ENCODE peak calls at places on chromosomes 11 and 22, in six cellular contexts. One of them, this sample, is unnamed.

GRCh38 chr11:503179-503981 is 3.7 kb downstream of the RNH1 start:
- DNase-seq in fibroblast of pulmonary artery: peak; percentile 76
- DNase-seq in kidney epithelial cell: no peak
- DNase-seq in IMR-90: peak; percentile 19
- DNase-seq in cardiac muscle cell: no peak
- DNase-seq in heart left ventricle: no peak
- DNase-seq in this sample: no peak

GRCh38 chr11:125138966-125139365 is 25.6 kb upstream of the PKNOX2 start:
- DNase-seq in kidney epithelial cell: no peak
- DNase-seq in cardiac muscle cell: no peak
- DNase-seq in heart left ventricle: no peak
- DNase-seq in fibroblast of pulmonary artery: no peak
- DNase-seq in IMR-90: no peak
- DNase-seq in this sample: no peak

GRCh38 chr11:102751673-102752072 is 26.9 kb upstream of the MMP8 start:
- DNase-seq in fibroblast of pulmonary artery: no peak
- DNase-seq in cardiac muscle cell: no peak
- DNase-seq in IMR-90: no peak
- DNase-seq in kidney epithelial cell: no peak
- DNase-seq in heart left ventricle: no peak
- DNase-seq in this sample: no peak

GRCh38 chr11:67204837-67205236 is 61.4 kb upstream of the GRK2 start:
- DNase-seq in fibroblast of pulmonary artery: no peak
- DNase-seq in IMR-90: no peak
- DNase-seq in cardiac muscle cell: no peak
- DNase-seq in kidney epithelial cell: no peak
- DNase-seq in heart left ventricle: no peak
- DNase-seq in this sample: no peak

GRCh38 chr11:21933095-21933494 is 259.8 kb upstream of the ANO5 start:
- DNase-seq in cardiac muscle cell: no peak
- DNase-seq in IMR-90: no peak
- DNase-seq in heart left ventricle: no peak
- DNase-seq in kidney epithelial cell: no peak
- DNase-seq in fibroblast of pulmonary artery: no peak
- DNase-seq in this sample: no peak

GRCh38 chr22:40960137-40960536 is 9.0 kb downstream of the RBX1 start:
- DNase-seq in IMR-90: no peak
- DNase-seq in fibroblast of pulmonary artery: no peak
- DNase-seq in cardiac muscle cell: no peak
- DNase-seq in kidney epithelial cell: no peak
- DNase-seq in heart left ventricle: no peak
- DNase-seq in this sample: no peak

GRCh38 chr22:43288807-43289417 is 54.3 kb downstream of the SCUBE1 start:
- DNase-seq in heart left ventricle: no peak
- DNase-seq in fibroblast of pulmonary artery: no peak
- DNase-seq in cardiac muscle cell: no peak
- DNase-seq in kidney epithelial cell: no peak
- DNase-seq in IMR-90: no peak
- DNase-seq in this sample: no peak

GRCh38 chr22:24994070-24994763 is 41.7 kb downstream of the KIAA1671 start:
- DNase-seq in cardiac muscle cell: peak; percentile 41
- DNase-seq in IMR-90: no peak
- DNase-seq in heart left ventricle: no peak
- DNase-seq in fibroblast of pulmonary artery: no peak
- DNase-seq in kidney epithelial cell: no peak
- DNase-seq in this sample: no peak

GRCh38 chr22:38236786-38237185 is 35.0 kb downstream of the MAFF start:
- DNase-seq in fibroblast of pulmonary artery: no peak
- DNase-seq in cardiac muscle cell: no peak
- DNase-seq in IMR-90: no peak
- DNase-seq in heart left ventricle: no peak
- DNase-seq in kidney epithelial cell: no peak
- DNase-seq in this sample: no peak

GRCh38 chr11:47285969-47286770 is 16.2 kb downstream of the MADD start:
- DNase-seq in fibroblast of pulmonary artery: no peak
- DNase-seq in heart left ventricle: no peak
- DNase-seq in IMR-90: no peak
- DNase-seq in kidney epithelial cell: no peak
- DNase-seq in cardiac muscle cell: no peak
- DNase-seq in this sample: no peak

GRCh38 chr22:38144025-38144405 is 33.5 kb upstream of the BAIAP2L2 start:
- DNase-seq in IMR-90: no peak
- DNase-seq in cardiac muscle cell: no peak
- DNase-seq in fibroblast of pulmonary artery: no peak
- DNase-seq in heart left ventricle: no peak
- DNase-seq in kidney epithelial cell: no peak
- DNase-seq in this sample: no peak

GRCh38 chr11:134044514-134045284 is 24.2 kb upstream of the JAM3 start:
- DNase-seq in fibroblast of pulmonary artery: no peak
- DNase-seq in IMR-90: no peak
- DNase-seq in heart left ventricle: no peak
- DNase-seq in kidney epithelial cell: no peak
- DNase-seq in cardiac muscle cell: no peak
- DNase-seq in this sample: no peak

GRCh38 chr22:39080993-39081513 is 4.0 kb downstream of the APOBEC3G start:
- DNase-seq in kidney epithelial cell: no peak
- DNase-seq in heart left ventricle: no peak
- DNase-seq in cardiac muscle cell: no peak
- DNase-seq in IMR-90: no peak
- DNase-seq in fibroblast of pulmonary artery: no peak
- DNase-seq in this sample: no peak

GRCh38 chr11:72641900-72642814 is 32.1 kb downstream of the PDE2A start:
- DNase-seq in heart left ventricle: peak; percentile 50
- DNase-seq in fibroblast of pulmonary artery: no peak
- DNase-seq in kidney epithelial cell: no peak
- DNase-seq in IMR-90: no peak
- DNase-seq in cardiac muscle cell: peak; percentile 57
- DNase-seq in this sample: no peak

GRCh38 chr11:108926522-108927380 is 261.9 kb downstream of the DDX10 start:
- DNase-seq in cardiac muscle cell: no peak
- DNase-seq in heart left ventricle: no peak
- DNase-seq in kidney epithelial cell: no peak
- DNase-seq in fibroblast of pulmonary artery: no peak
- DNase-seq in IMR-90: no peak
- DNase-seq in this sample: no peak

GRCh38 chr11:74648894-74649293 is 56.5 kb downstream of the POLD3 start:
- DNase-seq in kidney epithelial cell: no peak
- DNase-seq in IMR-90: peak; percentile 97
- DNase-seq in fibroblast of pulmonary artery: no peak
- DNase-seq in heart left ventricle: no peak
- DNase-seq in cardiac muscle cell: no peak
- DNase-seq in this sample: no peak
- H3K4me3 ChIP-seq in kidney epithelial cell: no peak overlapping the region
- H3K4me3 ChIP-seq in IMR-90: no peak overlapping the region
- H3K4me3 ChIP-seq in fibroblast of pulmonary artery: no peak overlapping the region
- H3K4me3 ChIP-seq in heart left ventricle: no peak overlapping the region
- H3K4me3 ChIP-seq in cardiac muscle cell: no peak overlapping the region
- H3K4me3 ChIP-seq in this sample: no peak overlapping the region

GRCh38 chr22:48920776-48921241 is 906.9 kb downstream of the BRD1 start:
- DNase-seq in fibroblast of pulmonary artery: no peak
- DNase-seq in heart left ventricle: no peak
- DNase-seq in cardiac muscle cell: no peak
- DNase-seq in IMR-90: no peak
- DNase-seq in kidney epithelial cell: no peak
- DNase-seq in this sample: no peak

GRCh38 chr22:48919187-48919590 is 908.5 kb downstream of the BRD1 start:
- DNase-seq in IMR-90: no peak
- DNase-seq in fibroblast of pulmonary artery: no peak
- DNase-seq in cardiac muscle cell: no peak
- DNase-seq in kidney epithelial cell: no peak
- DNase-seq in heart left ventricle: no peak
- DNase-seq in this sample: no peak

GRCh38 chr22:48921411-48921903 is 906.2 kb downstream of the BRD1 start:
- DNase-seq in fibroblast of pulmonary artery: no peak
- DNase-seq in heart left ventricle: no peak
- DNase-seq in kidney epithelial cell: no peak
- DNase-seq in cardiac muscle cell: no peak
- DNase-seq in IMR-90: no peak
- DNase-seq in this sample: no peak

GRCh38 chr22:48919851-48920589 is 907.7 kb downstream of the BRD1 start:
- DNase-seq in IMR-90: no peak
- DNase-seq in heart left ventricle: no peak
- DNase-seq in kidney epithelial cell: no peak
- DNase-seq in fibroblast of pulmonary artery: no peak
- DNase-seq in cardiac muscle cell: no peak
- DNase-seq in this sample: no peak

DNA sequence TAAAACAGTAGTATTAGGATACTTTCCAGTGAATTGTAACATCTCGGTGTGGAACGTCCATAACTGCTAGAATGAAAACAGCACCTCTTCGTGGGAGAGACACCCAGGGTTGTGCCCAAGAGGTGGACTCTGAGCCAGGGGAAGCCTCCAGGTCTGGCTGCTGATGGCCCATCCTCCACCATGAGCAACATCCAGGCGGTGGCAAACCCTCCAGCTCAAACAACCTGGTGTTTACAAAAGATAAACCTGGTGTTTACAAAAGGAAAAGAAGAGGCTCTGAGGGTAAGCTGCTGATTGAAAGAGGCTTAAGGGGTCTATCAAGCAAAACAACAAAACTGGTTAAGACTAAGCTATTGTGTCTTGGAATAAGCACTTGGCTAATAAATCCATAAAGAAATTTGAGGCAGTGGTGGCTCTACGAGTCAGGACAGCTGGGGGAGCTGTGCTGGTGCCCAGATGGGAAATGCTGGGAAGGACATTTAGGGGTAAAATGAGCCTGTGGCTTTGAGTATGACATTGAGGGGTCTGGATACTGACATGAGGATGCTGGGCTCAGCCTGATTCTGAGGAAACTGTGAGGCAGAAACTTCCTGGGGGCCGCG is 909.0 kb downstream of the BRD1 start:
- DNase-seq in cardiac muscle cell: no peak
- DNase-seq in heart left ventricle: no peak
- DNase-seq in IMR-90: no peak
- DNase-seq in fibroblast of pulmonary artery: no peak
- DNase-seq in kidney epithelial cell: no peak
- DNase-seq in this sample: no peak
- TF ChIP-seq CTCF in cardiac muscle cell: no peak
- TF ChIP-seq CTCF in heart left ventricle: no peak
- TF ChIP-seq CTCF in IMR-90: no peak
- TF ChIP-seq CTCF in fibroblast of pulmonary artery: no peak
- TF ChIP-seq CTCF in kidney epithelial cell: no peak
- TF ChIP-seq CTCF in this sample: no peak

GRCh38 chr11:19744130-19744529 is 31.5 kb downstream of the NAV2 start:
- DNase-seq in fibroblast of pulmonary artery: no peak
- DNase-seq in IMR-90: no peak
- DNase-seq in kidney epithelial cell: no peak
- DNase-seq in heart left ventricle: no peak
- DNase-seq in cardiac muscle cell: no peak
- DNase-seq in this sample: no peak
- H3K4me3 ChIP-seq in fibroblast of pulmonary artery: no peak overlapping the region
- H3K4me3 ChIP-seq in IMR-90: no peak overlapping the region
- H3K4me3 ChIP-seq in kidney epithelial cell: no peak overlapping the region
- H3K4me3 ChIP-seq in heart left ventricle: no peak overlapping the region
- H3K4me3 ChIP-seq in cardiac muscle cell: no peak overlapping the region
- H3K4me3 ChIP-seq in this sample: no peak overlapping the region

GRCh38 chr11:99687320-99687719 is 666.6 kb downstream of the CNTN5 start:
- DNase-seq in cardiac muscle cell: no peak
- DNase-seq in IMR-90: no peak
- DNase-seq in fibroblast of pulmonary artery: peak; percentile 10
- DNase-seq in kidney epithelial cell: no peak
- DNase-seq in heart left ventricle: no peak
- DNase-seq in this sample: no peak
- TF ChIP-seq CTCF in cardiac muscle cell: no peak
- TF ChIP-seq CTCF in IMR-90: peak; percentile 25
- TF ChIP-seq CTCF in fibroblast of pulmonary artery: no peak
- TF ChIP-seq CTCF in kidney epithelial cell: no peak
- TF ChIP-seq CTCF in heart left ventricle: no peak
- TF ChIP-seq CTCF in this sample: peak; percentile 25

GRCh38 chr11:13349581-13349980 is 72.0 kb downstream of the BMAL1 start:
- DNase-seq in kidney epithelial cell: no peak
- DNase-seq in fibroblast of pulmonary artery: no peak
- DNase-seq in cardiac muscle cell: no peak
- DNase-seq in IMR-90: no peak
- DNase-seq in heart left ventricle: no peak
- DNase-seq in this sample: no peak
- H3K4me3 ChIP-seq in kidney epithelial cell: no peak overlapping the region
- H3K4me3 ChIP-seq in fibroblast of pulmonary artery: no peak overlapping the region
- H3K4me3 ChIP-seq in cardiac muscle cell: no peak overlapping the region
- H3K4me3 ChIP-seq in IMR-90: no peak overlapping the region
- H3K4me3 ChIP-seq in heart left ventricle: no peak overlapping the region
- H3K4me3 ChIP-seq in this sample: no peak overlapping the region

DNA sequence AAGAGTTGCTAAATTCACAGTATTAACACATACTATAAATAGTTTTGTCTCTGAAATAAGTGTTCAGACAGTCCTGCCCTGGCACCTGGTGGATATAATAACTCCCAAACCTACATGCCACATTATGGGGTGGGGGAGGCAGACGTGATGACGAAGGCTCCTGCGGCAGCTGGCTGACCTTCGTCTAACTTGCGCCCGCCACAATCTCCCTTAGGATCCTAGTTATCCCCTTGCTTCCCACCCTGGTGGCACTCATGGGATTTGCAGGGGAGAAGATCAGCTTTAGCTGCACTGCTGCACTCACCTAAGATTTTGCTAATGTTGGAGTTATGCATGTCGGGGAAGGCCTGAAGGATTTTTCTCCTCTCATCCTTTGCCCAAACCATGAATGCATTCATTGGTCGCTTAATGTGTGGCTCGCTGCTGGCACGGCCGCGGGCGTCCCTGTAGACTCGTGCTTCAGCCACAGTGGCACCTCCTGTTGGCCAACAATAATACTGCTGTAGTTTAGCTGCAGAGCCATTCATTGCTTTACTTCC is 367.6 kb downstream of the SOX6 start:
- DNase-seq in IMR-90: no peak
- DNase-seq in fibroblast of pulmonary artery: no peak
- DNase-seq in kidney epithelial cell: no peak
- DNase-seq in cardiac muscle cell: peak; percentile 55
- DNase-seq in heart left ventricle: no peak
- DNase-seq in this sample: no peak
- TF ChIP-seq CTCF in IMR-90: no peak
- TF ChIP-seq CTCF in fibroblast of pulmonary artery: no peak
- TF ChIP-seq CTCF in kidney epithelial cell: no peak
- TF ChIP-seq CTCF in cardiac muscle cell: peak; percentile 34
- TF ChIP-seq CTCF in heart left ventricle: peak; percentile 37
- TF ChIP-seq CTCF in this sample: peak; percentile 22

DNA sequence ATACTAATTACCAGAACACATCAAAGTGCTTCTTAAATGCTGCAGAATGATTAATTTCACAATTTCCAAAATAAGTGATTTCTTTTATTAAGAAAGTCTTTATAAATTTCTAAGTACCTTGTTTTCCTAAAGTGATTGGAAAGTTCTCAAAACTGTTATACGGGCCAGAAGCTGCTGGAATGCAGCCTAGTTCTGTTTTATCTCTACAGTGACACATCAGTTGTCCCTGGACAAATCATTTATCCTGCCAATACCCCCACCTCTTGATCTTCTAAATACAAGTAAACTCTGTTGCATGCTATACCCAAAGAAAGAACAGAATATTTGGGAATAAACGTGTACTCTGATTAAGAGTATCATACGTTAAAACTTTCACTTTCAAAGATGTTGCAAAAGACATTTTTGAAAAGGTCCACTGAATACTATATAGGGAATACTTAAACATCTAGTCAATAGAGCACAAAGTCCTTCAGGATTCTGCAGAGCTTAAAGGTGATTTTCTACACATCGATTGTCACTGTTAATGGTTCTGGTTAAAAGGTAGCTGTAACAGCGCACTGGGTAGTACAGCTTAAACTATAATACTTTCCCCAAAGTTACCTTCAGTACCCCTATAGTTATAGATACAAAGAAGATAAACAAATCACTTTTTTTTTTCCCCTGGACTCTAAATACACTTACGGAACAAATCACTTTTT is 92.1 kb upstream of the APOA1 start:
- DNase-seq in cardiac muscle cell: no peak
- DNase-seq in fibroblast of pulmonary artery: peak; percentile 35
- DNase-seq in IMR-90: peak; percentile 19
- DNase-seq in heart left ventricle: no peak
- DNase-seq in kidney epithelial cell: no peak
- DNase-seq in this sample: no peak
- H3K4me3 ChIP-seq in cardiac muscle cell: no peak overlapping the region
- H3K4me3 ChIP-seq in fibroblast of pulmonary artery: peak overlapping the region; percentile 29
- H3K4me3 ChIP-seq in IMR-90: no peak overlapping the region
- H3K4me3 ChIP-seq in heart left ventricle: peak overlapping the region; percentile 13
- H3K4me3 ChIP-seq in kidney epithelial cell: no peak overlapping the region
- H3K4me3 ChIP-seq in this sample: no peak overlapping the region